ENCODE peak calls at places on chromosomes 6 and 20, in six cellular contexts. S is Daoy; Y is psoas muscle; K is left ventricle myocardium inferior; Z is naive thymus-derived CD8-positive, alpha-beta T cell; X is GM19239. W is an unnamed sample.
A peak's percentile ranks its signal among the peaks of the same experiment; 100 is the strongest.

GRCh38 chr20:48773837-48774418 is 53.9 kb downstream of the PREX1 start:
- DNase-seq in X (no peak), K (no peak), S (no peak), Y (no peak), Z (no peak), W (no peak)

GRCh38 chr6:7440476-7440875 is 50.9 kb downstream of the RIOK1 start:
- DNase-seq in K (no peak), X (no peak), S (no peak), Z (no peak), Y (no peak), W (no peak)

GRCh38 chr6:12909828-12910227 is 193.3 kb downstream of the PHACTR1 start:
- DNase-seq in Z (no peak), K (no peak), Y (no peak), S (no peak), X (no peak), W (no peak)

GRCh38 chr6:96124778-96125177 is 109.0 kb downstream of the FUT9 start:
- DNase-seq in X (no peak), Z (no peak), S (no peak), Y (no peak), K (no peak), W (no peak)

GRCh38 chr6:37804676-37805075 is 14.9 kb upstream of the ZFAND3 start:
- DNase-seq in Z (no peak), X (no peak), S (no peak), K (no peak), Y (no peak), W (no peak)

GRCh38 chr6:92126088-92126487 is 1293.3 kb downstream of the EPHA7 start:
- DNase-seq in S (no peak), K (no peak), Z (no peak), X (no peak), Y (no peak), W (no peak)

GRCh38 chr20:39042279-39043150 is 80.4 kb downstream of the DHX35 start:
- DNase-seq in X (no peak), S (no peak), Y (no peak), Z (no peak), K (no peak), W (no peak)

GRCh38 chr6:69918766-69919165 is 52.4 kb downstream of the COL19A1 start:
- DNase-seq in S (no peak), Z (no peak), K (no peak), X (no peak), Y (no peak), W (no peak)

GRCh38 chr6:147949981-147950622 is 392.5 kb upstream of the SASH1 start:
- DNase-seq in S (peak; percentile 31), Y (no peak), Z (no peak), K (no peak), X (no peak), W (no peak)

GRCh38 chr6:36673882-36674281 is 4.6 kb upstream of the CDKN1A start:
- DNase-seq in X (no peak), S (no peak), K (no peak), Z (no peak), Y (no peak), W (no peak)

GRCh38 chr6:121590438-121590837 is 155.0 kb downstream of the GJA1 start:
- DNase-seq in Z (no peak), Y (no peak), S (no peak), K (no peak), X (no peak), W (no peak)

GRCh38 chr20:48827880-48828733 is at the start of gene PREX1:
- DNase-seq in S (peak; percentile 82), Z (peak; percentile 92), X (peak; percentile 92), Y (peak; percentile 86), K (peak; percentile 86), W (peak; percentile 69)

GRCh38 chr6:119116712-119117281 is 38.3 kb upstream of the FAM184A start:
- DNase-seq in Z (no peak), K (no peak), X (no peak), Y (no peak), S (no peak), W (no peak)

GRCh38 chr20:25020901-25021301 is 28.4 kb upstream of the APMAP start:
- DNase-seq in K (peak; percentile 52), Y (peak; percentile 79), S (no peak), X (no peak), Z (no peak), W (no peak)

GRCh38 chr6:111958534-111958933 is 85.3 kb upstream of the FYN start:
- DNase-seq in X (no peak), S (no peak), Y (no peak), Z (no peak), K (no peak), W (no peak)

GRCh38 chr6:13710552-13711383 is 867 bp downstream of the RANBP9 start:
- DNase-seq in K (peak; percentile 27), S (peak; percentile 49), Z (peak; percentile 69), X (no peak), Y (peak; percentile 69), W (peak; percentile 12)

GRCh38 chr6:13302291-13302690 is 26.0 kb downstream of the TBC1D7 start:
- DNase-seq in X (no peak), K (no peak), Y (no peak), Z (no peak), S (no peak), W (no peak)

GRCh38 chr6:31125586-31126363 is 5.5 kb upstream of the CDSN start:
- DNase-seq in S (peak; percentile 71), Z (no peak), K (peak; percentile 36), X (no peak), Y (no peak), W (no peak)

GRCh38 chr6:68094070-68094469 is 541.0 kb upstream of the ADGRB3 start:
- DNase-seq in Y (no peak), X (peak; percentile 0), S (no peak), K (no peak), Z (no peak), W (no peak)

GRCh38 chr6:162706236-162706635 is 21.3 kb downstream of the PRKN start:
- DNase-seq in Y (peak; percentile 76), K (peak; percentile 84), Z (no peak), X (no peak), S (no peak), W (no peak)

GRCh38 chr6:170225852-170226417 is 64.9 kb downstream of the DLL1 start:
- DNase-seq in S (no peak), X (no peak), Y (peak; percentile 68), Z (no peak), K (no peak), W (no peak)

GRCh38 chr6:141326925-141327324 is 805.8 kb upstream of the GJE1 start:
- DNase-seq in Z (no peak), X (no peak), K (no peak), S (no peak), Y (no peak), W (no peak)

GRCh38 chr6:33786736-33787135 is 2.2 kb downstream of the LEMD2 start:
- DNase-seq in K (no peak), S (no peak), X (no peak), Y (no peak), Z (no peak), W (no peak)

GRCh38 chr20:46642265-46642942 is 8.9 kb downstream of the SLC13A3 start:
- DNase-seq in K (no peak), S (no peak), Z (no peak), Y (no peak), X (no peak), W (no peak)

GRCh38 chr6:43736844-43737243 is 33.2 kb upstream of the VEGFA start:
- DNase-seq in S (no peak), Y (no peak), Z (no peak), X (no peak), K (no peak), W (no peak)

GRCh38 chr6:2862712-2863174 is 21.1 kb upstream of the SERPINB1 start:
- DNase-seq in S (no peak), K (no peak), Y (no peak), X (no peak), Z (no peak), W (no peak)

GRCh38 chr6:35051997-35052583 is 89.0 kb downstream of the TCP11 start:
- DNase-seq in X (no peak), Y (no peak), Z (no peak), S (no peak), K (no peak), W (no peak)

GRCh38 chr6:90284745-90285481 is 11.7 kb downstream of the BACH2 start:
- DNase-seq in K (no peak), Y (no peak), Z (peak; percentile 62), S (peak; percentile 25), X (no peak), W (no peak)

GRCh38 chr6:166586424-166587156 is at the start of gene RAMACL:
- DNase-seq in Z (peak; percentile 79), S (no peak), K (no peak), X (peak; percentile 86), Y (no peak), W (no peak)

GRCh38 chr20:5714261-5715041 is 35.8 kb upstream of the SHLD1 start:
- DNase-seq in S (no peak), K (no peak), X (no peak), Z (peak; percentile 97), Y (no peak), W (peak; percentile 73)

GRCh38 chr6:107140581-107140980 is 25.3 kb upstream of the BEND3 start:
- DNase-seq in K (no peak), Z (no peak), X (no peak), Y (no peak), S (no peak), W (no peak)

GRCh38 chr6:35034411-35035171 is 106.5 kb downstream of the TCP11 start:
- DNase-seq in S (no peak), K (peak; percentile 71), X (no peak), Z (no peak), Y (peak; percentile 70), W (no peak)

W was measured in CD4-positive, alpha-beta T cell.